ENCODE peak calls at places on chromosomes 5 and 9, in six cellular contexts. L is H9, O is activated B cell treated with CpG ODN at 0.5 μM for 24 hours, P is lower leg skin, G is endothelial cell, K is psoas muscle. Q is an unnamed sample.

GRCh38 chr9:83625120-83625710 is 2.3 kb downstream of the IDNK start:
- DNase-seq in P (no peak), K (no peak), L (no peak), O (no peak), G (no peak), Q (no peak)

GRCh38 chr5:132829742-132830435 is 558 bp downstream of the SHROOM1 start:
- DNase-seq in P (peak; percentile 58), K (peak; percentile 79), G (peak; percentile 79), L (peak; percentile 72), O (peak; percentile 78), Q (peak; percentile 93)

GRCh38 chr9:96441798-96442445 is 8.0 kb upstream of the HABP4 start:
- DNase-seq in G (peak; percentile 14), O (no peak), P (no peak), L (no peak), K (no peak), Q (peak; percentile 47)

GRCh38 chr5:53368966-53369605 is 111.3 kb upstream of the FST start:
- DNase-seq in K (no peak), O (no peak), G (no peak), L (no peak), P (no peak), Q (no peak)

GRCh38 chr5:177308740-177309139 is 3.0 kb downstream of the MXD3 start:
- DNase-seq in G (no peak), L (no peak), P (no peak), O (no peak), K (no peak), Q (no peak)

GRCh38 chr5:57715296-57715695 is 232.7 kb upstream of the ACTBL2 start:
- DNase-seq in G (no peak), O (no peak), L (no peak), P (no peak), K (no peak), Q (no peak)

GRCh38 chr5:110517396-110517795 is 209.1 kb downstream of the TMEM232 start:
- DNase-seq in O (no peak), G (no peak), L (peak; percentile 35), K (no peak), P (no peak), Q (no peak)

GRCh38 chr5:342501-343460 is 21.3 kb downstream of the AHRR start:
- DNase-seq in L (no peak), G (no peak), K (no peak), O (no peak), P (no peak), Q (no peak)

DNA sequence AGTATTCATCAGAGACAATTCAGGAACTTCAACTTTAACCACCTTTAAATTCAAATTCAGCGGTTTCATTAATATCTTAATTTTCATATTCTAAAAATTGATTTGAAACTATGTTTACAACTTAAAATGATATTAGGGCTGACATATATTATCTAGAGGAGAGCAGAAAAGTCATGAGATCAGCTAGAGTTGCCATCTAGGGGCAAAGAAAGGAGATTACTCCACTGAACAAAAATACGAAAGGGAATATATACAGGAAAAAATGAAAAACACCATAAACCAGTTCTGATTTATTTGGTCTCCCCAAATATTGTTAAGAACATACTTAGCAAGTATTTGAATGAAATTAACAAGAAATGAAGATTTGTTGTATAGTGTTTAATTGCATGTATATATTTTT is 946.3 kb downstream of the DTWD2 start:
- DNase-seq in K (no peak), P (no peak), G (no peak), L (no peak), O (no peak), Q (no peak)
- TF ChIP-seq CTCF in K (no peak), P (no peak), G (no peak), L (peak; percentile 51), O (no peak), Q (no peak)

DNA sequence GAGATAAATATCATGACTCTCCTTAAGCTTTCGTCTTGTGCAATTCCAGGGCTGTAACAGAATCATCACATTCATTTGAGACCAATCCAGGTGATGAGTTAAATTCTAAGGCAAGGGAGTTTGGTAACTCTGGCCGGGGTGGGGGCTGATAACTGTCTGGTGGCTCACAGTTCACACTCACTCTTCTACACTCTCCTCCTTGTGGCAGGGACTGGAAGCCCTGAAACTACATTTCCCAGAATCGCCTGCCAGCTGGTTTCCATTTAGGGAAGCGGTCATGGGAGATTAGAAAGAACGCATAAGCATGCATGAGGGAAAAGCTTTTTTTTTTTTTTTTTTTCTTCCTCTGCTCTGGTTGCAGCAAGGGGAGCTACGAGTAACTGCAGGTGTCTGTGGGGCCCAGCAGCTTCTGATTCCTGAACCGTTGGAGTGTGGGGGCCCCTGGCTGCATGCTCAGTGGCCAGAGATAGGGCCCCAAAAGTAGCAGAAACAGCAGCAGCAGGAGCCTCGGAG is 154.8 kb upstream of the TBC1D2 start:
- DNase-seq in K (no peak), G (peak; percentile 41), L (peak; percentile 74), O (no peak), P (no peak), Q (peak; percentile 2)
- TF ChIP-seq CTCF in K (no peak), G (no peak), L (no peak), O (no peak), P (no peak), Q (no peak)

GRCh38 chr9:89592963-89593775 is 11.6 kb upstream of the GADD45G start:
- DNase-seq in P (no peak), G (peak; percentile 33), K (no peak), O (no peak), L (peak; percentile 90), Q (peak; percentile 34)

GRCh38 chr9:89592201-89592815 is 12.5 kb upstream of the GADD45G start:
- DNase-seq in K (no peak), O (no peak), L (no peak), P (no peak), G (no peak), Q (no peak)

GRCh38 chr9:89591291-89592200 is 13.3 kb upstream of the GADD45G start:
- DNase-seq in L (no peak), G (no peak), K (no peak), O (no peak), P (no peak), Q (no peak)

GRCh38 chr9:89588271-89588879 is 16.4 kb upstream of the GADD45G start:
- DNase-seq in P (no peak), O (no peak), G (no peak), K (no peak), L (no peak), Q (no peak)

DNA sequence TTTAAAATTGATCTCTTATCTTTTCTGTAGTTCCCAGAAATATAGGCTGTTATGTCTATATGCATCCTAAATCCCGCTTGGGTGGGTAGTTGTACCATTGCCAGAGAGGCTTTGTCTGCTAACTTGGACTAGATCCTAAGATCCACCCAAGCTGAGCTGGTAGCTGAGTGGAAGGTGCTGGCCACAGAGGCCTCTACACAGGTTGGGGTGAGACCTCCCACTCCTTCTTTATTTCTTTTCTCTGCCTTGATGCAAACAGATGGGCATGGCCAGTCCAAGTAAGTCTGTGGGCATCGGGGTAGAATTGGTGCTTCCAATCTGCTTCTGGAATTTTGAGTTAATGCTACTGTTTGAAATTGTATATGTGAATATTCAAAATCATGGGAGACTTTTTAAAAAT is 14.4 kb upstream of the GADD45G start:
- DNase-seq in K (no peak), G (no peak), P (no peak), O (no peak), L (no peak), Q (no peak)
- TF ChIP-seq CTCF in K (no peak), G (no peak), P (no peak), O (no peak), L (no peak), Q (no peak)

DNA sequence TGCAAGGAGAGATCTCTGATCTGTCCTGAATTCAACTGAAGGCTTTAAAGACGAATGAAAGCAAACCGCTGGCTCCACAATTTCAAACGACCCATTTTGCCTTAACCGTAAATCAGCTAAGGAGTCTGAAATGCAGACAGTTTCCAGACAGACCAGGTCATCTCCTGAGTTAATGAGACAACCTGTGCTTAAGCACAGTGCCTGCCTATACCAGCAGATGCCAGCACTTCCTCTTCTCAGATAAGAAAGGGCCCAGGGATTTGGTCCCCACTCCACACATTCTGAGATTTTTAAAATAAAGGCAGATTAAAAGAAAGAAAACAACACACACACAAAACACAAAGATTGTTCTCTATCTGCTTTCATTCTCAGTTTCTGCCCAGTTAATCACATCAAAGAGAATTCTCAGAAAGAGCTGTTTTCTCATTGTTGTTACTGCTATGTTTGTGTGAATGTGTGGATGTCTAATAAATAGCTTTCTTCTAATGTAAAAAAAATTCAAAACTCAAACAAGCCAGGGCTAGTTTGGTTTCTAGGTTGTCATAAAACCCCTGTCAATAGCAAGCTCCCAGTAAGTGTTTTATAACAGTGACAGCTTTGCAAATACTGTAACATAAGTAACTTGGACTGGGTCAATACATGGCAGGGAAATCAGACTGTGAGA is 157.7 kb upstream of the SLC24A2 start:
- DNase-seq in L (no peak), G (no peak), K (no peak), O (no peak), P (no peak), Q (no peak)
- TF ChIP-seq CTCF in L (peak; percentile 67), G (no peak), K (no peak), O (no peak), P (no peak), Q (no peak)

DNA sequence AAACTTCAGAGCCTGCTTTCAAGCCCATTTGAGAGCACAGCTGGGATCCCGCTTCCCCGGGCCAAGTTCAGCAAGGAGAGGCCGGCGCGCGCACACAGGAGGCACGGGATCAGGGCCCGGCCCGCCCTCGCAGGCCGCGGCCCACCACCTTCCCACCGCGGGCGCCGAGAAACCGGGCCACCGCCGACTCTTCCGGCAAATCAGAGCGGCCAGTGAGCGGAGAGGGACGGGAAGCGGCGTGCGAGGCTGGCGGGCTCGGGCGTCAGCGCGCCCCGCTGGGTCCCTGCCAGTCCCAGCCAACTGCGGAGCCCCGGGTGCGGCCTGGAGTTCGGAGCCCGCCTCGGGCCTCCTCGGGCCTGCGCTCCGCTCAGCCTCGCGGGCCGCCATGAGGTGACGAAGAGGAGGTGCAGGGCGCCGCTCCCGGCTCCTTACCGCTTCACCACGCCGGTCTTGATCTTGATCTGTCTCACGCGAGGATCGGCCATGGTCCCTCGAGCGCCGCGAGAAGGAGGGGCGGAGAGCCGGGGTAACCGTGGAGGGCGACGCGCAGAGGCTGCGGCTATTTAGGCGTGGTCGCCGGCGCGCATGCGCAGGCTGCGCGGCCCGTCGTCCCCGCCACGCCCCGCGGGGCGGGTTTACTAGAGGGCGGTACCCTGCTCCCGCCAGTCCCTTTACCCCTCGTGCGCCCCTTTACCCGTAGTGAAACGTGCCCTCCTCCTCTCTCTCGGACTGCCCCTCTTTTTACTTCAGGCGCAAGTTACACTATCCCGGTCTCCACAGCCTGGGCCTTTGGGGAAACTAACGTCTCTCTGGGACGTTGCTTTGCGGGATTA is at the start of gene TBCA:
- DNase-seq in P (peak; percentile 77), L (peak; percentile 93), K (peak; percentile 85), G (peak; percentile 86), O (peak; percentile 96), Q (peak; percentile 95)
- TF ChIP-seq CTCF in P (no peak), L (peak; percentile 49), K (no peak), G (peak; percentile 43), O (no peak), Q (no peak)